ENCODE peak calls at places on chromosomes 7 and 10, in five cellular contexts. C is substantia nigra; P is activated CD4-positive, CD25-positive, alpha-beta regulatory T cell treated with anti-CD3 and anti-CD28 coated beads, Interleukin-2, amount 50 U/mL, for 16 hours; A is NCI-H1694 treated with DMSO at 0.1 percent for 48 hours; O is lower lobe of right lung. V is an unnamed sample.

GRCh38 chr10:378230-378929 is 243.1 kb downstream of the ZMYND11 start:
- DNase-seq in P (no peak), O (no peak), A (no peak), C (no peak), V (no peak)

GRCh38 chr10:101777857-101778145 is 1.9 kb upstream of the FGF8 start:
- DNase-seq in P (no peak), C (no peak), A (no peak), O (no peak), V (no peak)

GRCh38 chr10:131116216-131117005 is 195.1 kb downstream of the TCERG1L start:
- DNase-seq in P (no peak), O (no peak), A (no peak), C (no peak), V (no peak)

GRCh38 chr10:10910634-10911033 is 107.0 kb upstream of the CELF2 start:
- DNase-seq in C (no peak), A (no peak), O (no peak), P (no peak), V (no peak)

GRCh38 chr10:58052772-58053171 is 214.9 kb downstream of the IPMK start:
- DNase-seq in A (no peak), C (no peak), P (no peak), O (no peak), V (no peak)

GRCh38 chr10:116748041-116748440 is 5.7 kb upstream of the HSPA12A start:
- DNase-seq in C (no peak), P (no peak), A (no peak), O (no peak), V (no peak)

GRCh38 chr10:13709931-13710690 is 123.3 kb downstream of the PRPF18 start:
- DNase-seq in O (no peak), A (peak), P (no peak), C (no peak), V (peak)

GRCh38 chr7:33040803-33041516 is 21.6 kb downstream of the NT5C3A start:
- DNase-seq in P (peak), A (no peak), C (no peak), O (no peak), V (no peak)

GRCh38 chr10:122348951-122349361 is 25.6 kb upstream of the PLEKHA1 start:
- DNase-seq in C (no peak), O (no peak), A (no peak), P (no peak), V (no peak)